ENCODE peak calls at places on chromosomes 11 and 22, in five cellular contexts. P is neural progenitor cell, M is right atrium auricular region, F is IMR-90, U is Panc1. R is an unnamed sample. For H3K4me1, the result is how much of the 10 kb centered on the place peaks cover.

GRCh38 chr11:104001474-104001873 is 35.0 kb upstream of the DDI1 start:
- DNase-seq in U (no peak), F (peak), P (no peak), M (no peak), R (no peak)

GRCh38 chr11:63916837-63917684 is at the start of gene RCOR2:
- DNase-seq in U (no peak), M (peak), P (peak), F (peak), R (peak)

GRCh38 chr22:41175546-41175945 is 29.6 kb upstream of the L3MBTL2 start:
- DNase-seq in P (no peak), U (no peak), M (no peak), F (no peak), R (no peak)

GRCh38 chr11:125569913-125570621 is 790 bp downstream of the EI24 start:
- DNase-seq in F (peak), U (no peak), M (no peak), P (peak), R (no peak)

GRCh38 chr11:114251797-114252327 is 44.3 kb upstream of the NNMT start:
- DNase-seq in F (no peak), U (no peak), P (peak), M (no peak), R (no peak)

GRCh38 chr11:69598147-69598546 is 42.8 kb upstream of the CCND1 start:
- DNase-seq in F (no peak), M (no peak), P (no peak), U (no peak), R (no peak)

GRCh38 chr11:46694607-46695006 is 5.8 kb downstream of the ARHGAP1 start:
- DNase-seq in P (no peak), U (no peak), M (no peak), F (no peak), R (no peak)

GRCh38 chr22:29767289-29768051 is at the start of gene UQCR10:
- DNase-seq in F (peak), P (peak), U (no peak), M (peak), R (peak)

GRCh38 chr11:101446238-101446637 is 137.6 kb downstream of the TRPC6 start:
- DNase-seq in P (no peak), M (no peak), U (no peak), F (peak), R (no peak)

GRCh38 chr11:79228417-79228755 is 212.4 kb downstream of the TENM4 start:
- DNase-seq in M (no peak), P (no peak), U (no peak), F (no peak), R (no peak)

GRCh38 chr11:66011239-66011784 is 496 bp upstream of the CST6 start:
- DNase-seq in F (peak), P (no peak), M (no peak), U (no peak), R (peak)

DNA sequence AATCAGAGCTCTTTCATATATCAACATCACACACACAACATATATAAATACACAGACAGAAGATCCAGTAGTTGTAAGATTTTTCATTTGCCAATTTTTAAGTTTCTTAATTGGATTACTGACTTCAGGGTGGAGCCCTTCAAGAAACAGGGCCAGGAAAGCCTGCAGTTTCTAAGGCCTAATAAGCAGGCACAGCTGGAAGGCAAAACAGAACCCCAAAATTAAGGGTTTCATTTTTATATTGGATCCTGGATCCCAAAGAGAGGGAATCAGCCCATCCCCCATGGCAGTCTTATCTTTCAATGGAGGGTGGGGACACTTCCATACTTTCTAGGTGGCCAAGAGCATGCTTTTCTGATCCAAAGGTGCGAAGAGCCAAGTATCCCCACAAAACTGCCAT is 4.7 kb upstream of the C1QTNF6 start:
- DNase-seq in P (no peak), M (no peak), F (no peak), U (no peak), R (no peak)
- H3K4me1 ChIP-seq in P (under half), M (half or more), F (under half), U (half or more), R (under half)

DNA sequence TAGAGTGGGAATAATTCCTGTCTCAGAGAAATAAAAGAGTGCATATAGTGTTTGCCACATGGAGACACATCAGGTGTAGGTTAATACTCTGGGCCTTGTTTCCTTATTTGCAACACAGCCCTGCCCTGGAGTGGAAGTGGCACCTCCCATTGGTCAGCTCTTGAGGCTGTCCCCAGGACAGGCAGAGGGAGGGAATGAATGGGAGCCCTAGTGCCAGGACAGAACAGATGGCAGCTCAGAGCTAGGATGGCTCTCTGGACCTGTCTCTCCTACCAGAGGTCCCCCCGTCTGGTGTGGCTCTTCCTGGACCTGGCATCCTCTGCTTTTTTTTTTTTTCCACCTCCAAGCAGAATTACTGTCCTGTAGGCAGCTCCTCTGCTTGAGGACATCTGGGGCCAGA is 35.6 kb downstream of the LIMK2 start:
- DNase-seq in P (peak), M (no peak), F (no peak), U (no peak), R (no peak)
- H3K4me1 ChIP-seq in P (under half), M (under half), F (under half), U (under half), R (under half)

GRCh38 chr11:96196074-96196787 is 146.8 kb downstream of the MAML2 start:
- DNase-seq in U (no peak), F (no peak), P (no peak), M (no peak), R (no peak)
- H3K4me1 ChIP-seq in U (under half), F (under half), P (half or more), M (under half), R (under half)

GRCh38 chr22:42646569-42647525 is 2.3 kb downstream of the CYB5R3 start:
- DNase-seq in M (peak), P (no peak), U (no peak), F (no peak), R (no peak)

GRCh38 chr22:42645938-42646568 is 3.1 kb downstream of the CYB5R3 start:
- DNase-seq in P (no peak), M (no peak), U (no peak), F (no peak), R (no peak)

GRCh38 chr22:42644422-42645340 is 4.3 kb upstream of the ATP5MGL start:
- DNase-seq in P (no peak), M (peak), F (no peak), U (no peak), R (no peak)

GRCh38 chr22:42643632-42644421 is 3.4 kb upstream of the ATP5MGL start:
- DNase-seq in U (no peak), F (no peak), P (no peak), M (no peak), R (no peak)

GRCh38 chr22:42645341-42645937 is 3.8 kb downstream of the CYB5R3 start:
- DNase-seq in F (no peak), M (peak), P (no peak), U (no peak), R (no peak)
- H3K4me1 ChIP-seq in F (under half), M (half or more), P (under half), U (under half), R (under half)

DNA sequence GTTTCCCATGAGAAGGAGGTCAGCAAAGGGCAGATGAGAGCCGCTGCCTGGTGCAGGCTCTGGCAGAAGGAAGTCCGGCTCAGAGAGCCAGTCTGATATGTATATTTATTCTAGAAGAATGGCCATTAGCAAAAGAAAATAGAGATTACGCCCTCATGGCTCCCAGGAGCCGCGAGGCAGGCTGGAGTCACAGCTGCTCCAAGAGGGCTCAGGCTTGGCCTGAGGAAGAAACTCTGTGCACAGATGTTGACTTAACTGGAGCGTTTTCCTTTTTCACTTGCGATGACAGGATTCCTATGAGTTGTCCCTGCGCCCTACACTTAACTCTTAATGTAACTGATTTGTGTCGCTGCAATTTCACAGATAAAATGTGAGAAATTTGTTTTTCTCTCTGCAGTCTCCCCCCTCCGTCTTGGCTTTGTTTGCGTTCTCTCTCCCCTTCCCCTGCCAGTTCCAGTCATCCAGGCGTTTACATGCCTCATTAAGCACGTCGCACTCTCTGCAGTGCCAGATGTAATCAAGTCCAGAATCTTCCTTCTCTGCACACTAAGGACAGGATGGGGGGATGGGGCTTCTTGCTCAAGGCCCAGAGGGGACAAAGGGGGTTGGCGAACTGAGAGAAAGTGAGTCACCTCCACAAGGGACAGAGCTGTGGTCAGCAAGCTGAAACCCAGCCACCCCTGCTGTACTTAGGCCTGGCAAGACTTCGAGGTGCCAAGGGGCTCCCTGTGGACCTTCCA is 1060.1 kb downstream of the NTM start:
- DNase-seq in M (no peak), F (no peak), U (no peak), P (peak), R (no peak)
- H3K4me1 ChIP-seq in M (under half), F (under half), U (under half), P (under half), R (under half)

DNA sequence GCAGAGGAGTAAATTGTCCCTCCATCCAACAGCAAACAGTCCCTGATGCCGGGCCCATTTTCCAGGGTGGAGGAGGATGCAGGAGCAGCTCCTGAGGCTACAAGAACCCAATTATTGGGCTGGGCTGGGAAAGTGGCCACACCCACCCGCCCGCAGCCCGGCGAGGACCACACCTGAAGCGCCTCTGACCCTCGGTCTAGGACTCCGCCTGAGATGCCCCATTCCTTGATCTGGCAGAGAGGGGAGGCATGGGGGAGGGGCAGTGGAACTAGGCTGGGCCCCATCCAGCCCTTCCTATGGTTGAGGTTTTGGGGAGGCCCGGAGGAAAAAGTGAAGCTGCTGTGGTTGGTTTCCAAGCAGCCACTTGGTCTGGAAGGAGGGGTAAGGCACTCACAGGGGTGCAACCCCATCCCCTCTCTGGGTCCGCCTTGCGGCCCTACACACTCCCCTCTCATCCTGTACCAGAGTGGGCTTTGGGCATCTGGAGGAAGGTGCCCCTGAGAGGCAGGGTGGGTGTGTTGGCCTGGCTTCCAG is 2.4 kb upstream of the LGALS1 start:
- DNase-seq in F (no peak), P (no peak), U (no peak), M (no peak), R (no peak)
- H3K4me1 ChIP-seq in F (under half), P (under half), U (under half), M (under half), R (under half)

DNA sequence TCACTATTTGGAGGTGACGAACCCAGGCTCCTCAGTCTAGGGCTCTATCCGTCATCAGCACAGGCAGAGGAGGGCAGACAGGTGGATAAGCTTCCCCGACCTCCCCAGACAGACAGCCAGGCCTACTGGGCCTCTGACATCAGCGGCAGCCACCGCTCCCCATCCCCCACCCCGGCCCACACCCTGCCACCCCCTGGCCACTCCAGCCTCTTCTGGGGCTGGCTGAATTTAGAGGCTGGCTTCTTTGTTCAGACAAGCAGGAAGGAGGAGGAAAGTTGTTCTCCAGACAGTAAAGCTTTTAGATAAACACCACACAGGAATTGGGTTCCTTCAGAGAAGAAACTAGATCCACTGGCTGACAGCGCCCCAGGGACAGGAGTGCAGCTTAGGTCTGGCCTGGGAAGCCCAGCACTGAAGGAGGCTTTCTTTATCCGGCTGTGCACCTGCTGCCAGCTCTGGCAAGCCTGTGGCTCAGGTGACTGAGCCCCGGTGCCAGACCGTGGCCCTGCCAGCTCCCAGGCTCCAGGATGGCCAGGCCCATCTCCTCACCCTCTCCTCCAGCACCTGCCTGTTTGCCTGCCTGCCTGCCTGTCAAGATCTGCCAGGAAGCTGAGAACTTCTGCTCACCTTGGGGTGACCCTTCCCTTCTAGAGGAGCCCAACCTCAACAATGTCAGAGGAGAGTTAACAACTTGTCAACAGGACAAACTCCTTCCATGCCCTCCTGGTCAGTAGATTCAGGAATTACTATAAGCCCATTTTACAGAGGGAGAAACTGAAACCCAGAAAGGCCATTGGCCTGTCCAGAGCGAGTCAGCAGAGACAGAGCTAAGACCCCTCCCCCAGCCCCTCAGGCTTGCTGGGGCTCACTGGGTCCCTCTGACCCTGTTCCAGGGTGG is 44.0 kb upstream of the KLHL35 start:
- DNase-seq in U (no peak), F (no peak), M (no peak), P (no peak), R (no peak)
- H3K4me1 ChIP-seq in U (under half), F (under half), M (under half), P (under half), R (under half)

GRCh38 chr11:34929794-34930763 is 13.7 kb downstream of the PDHX start:
- DNase-seq in P (no peak), U (no peak), F (no peak), M (no peak), R (no peak)

GRCh38 chr11:34928268-34928959 is 12.0 kb downstream of the PDHX start:
- DNase-seq in P (no peak), M (no peak), F (peak), U (no peak), R (no peak)

GRCh38 chr11:34926831-34927132 is 10.4 kb downstream of the PDHX start:
- DNase-seq in M (no peak), P (no peak), F (peak), U (no peak), R (no peak)

GRCh38 chr11:34926101-34926830 is 9.8 kb downstream of the PDHX start:
- DNase-seq in M (no peak), P (peak), F (peak), U (peak), R (no peak)

DNA sequence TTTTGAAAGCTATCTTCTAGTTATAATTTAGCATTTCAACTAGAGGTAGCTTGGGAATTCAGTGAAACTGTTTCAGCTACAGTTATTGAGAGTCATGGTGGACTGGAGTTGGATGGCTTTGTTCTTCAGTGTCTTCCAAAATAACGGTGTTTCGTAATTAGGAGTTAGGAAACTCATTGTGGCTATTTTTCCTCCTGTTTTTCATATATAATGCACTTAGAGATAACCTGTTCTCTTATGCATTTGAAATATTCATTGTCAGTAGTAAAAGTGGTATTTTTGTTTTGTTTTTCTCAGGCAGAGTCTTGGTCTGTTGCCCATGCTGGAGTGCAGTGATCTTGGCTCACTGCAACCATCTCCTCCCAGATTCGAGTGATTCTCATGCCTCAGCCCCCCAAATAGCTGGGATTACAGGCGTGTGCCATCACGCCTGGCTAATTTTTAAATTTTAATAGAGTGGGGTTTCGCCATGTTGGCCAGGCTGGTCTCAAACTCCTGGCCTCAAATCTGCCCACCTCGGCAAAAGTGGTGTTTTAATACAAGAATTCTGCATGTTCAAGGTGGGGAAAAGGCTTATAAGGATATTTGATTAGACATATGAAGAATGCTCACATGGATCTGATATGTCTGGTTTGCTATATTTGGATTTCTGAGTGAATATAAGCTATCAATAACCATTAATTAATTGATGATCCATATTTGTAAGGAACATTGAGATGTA is 12.7 kb downstream of the PDHX start:
- DNase-seq in U (no peak), M (no peak), F (no peak), P (no peak), R (no peak)
- H3K4me1 ChIP-seq in U (half or more), M (under half), F (under half), P (under half), R (under half)

GRCh38 chr22:32997295-32997694 is 60.9 kb downstream of the SYN3 start:
- DNase-seq in F (no peak), P (no peak), U (no peak), M (peak), R (no peak)
- H3K4me1 ChIP-seq in F (under half), P (under half), U (under half), M (under half), R (under half)